ENCODE peak calls at places on chromosomes 2 and 18, in seven cellular contexts. R is tibial nerve, Y is NB4, W is progenitor cell of endocrine pancreas, U is brain microvascular endothelial cell, E is fibroblast of lung, T is HFF-Myc. F is an unnamed sample.

GRCh38 chr18:3864669-3865298 is 414.8 kb downstream of the TGIF1 start:
- DNase-seq in T (no peak), Y (no peak), U (no peak), W (no peak), E (no peak), R (no peak), F (no peak)

GRCh38 chr18:12628706-12629702 is 28.9 kb downstream of the SPIRE1 start:
- DNase-seq in T (no peak), Y (no peak), R (no peak), E (peak; percentile 83), W (no peak), U (peak; percentile 65), F (no peak)

GRCh38 chr2:24675338-24675737 is 117.9 kb downstream of the PTRHD1 start:
- DNase-seq in E (no peak), R (no peak), T (no peak), W (no peak), U (no peak), Y (no peak), F (no peak)

GRCh38 chr2:56464613-56465012 is 280.8 kb downstream of the CCDC85A start:
- DNase-seq in Y (no peak), W (no peak), E (no peak), U (no peak), R (no peak), T (no peak), F (no peak)

GRCh38 chr2:103174711-103175110 is 412.9 kb downstream of the TMEM182 start:
- DNase-seq in T (no peak), W (no peak), R (no peak), U (no peak), E (peak; percentile 50), Y (no peak), F (no peak)

GRCh38 chr2:158837645-158838044 is 42.5 kb downstream of the DAPL1 start:
- DNase-seq in E (peak; percentile 29), R (no peak), W (no peak), U (no peak), Y (no peak), T (no peak), F (no peak)

GRCh38 chr2:71358931-71359671 is 27.5 kb downstream of the ZNF638 start:
- DNase-seq in U (peak; percentile 36), Y (no peak), T (peak; percentile 9), R (no peak), W (no peak), E (peak; percentile 87), F (no peak)

GRCh38 chr2:144350151-144350802 is 169.6 kb downstream of the ZEB2 start:
- DNase-seq in E (peak; percentile 80), R (no peak), W (no peak), U (peak; percentile 68), T (no peak), Y (no peak), F (no peak)

GRCh38 chr18:30386624-30387023 is 655.9 kb downstream of the DSC3 start:
- DNase-seq in T (no peak), E (no peak), W (no peak), U (no peak), Y (no peak), R (no peak), F (no peak)

GRCh38 chr2:172052000-172052983 is 33.0 kb upstream of the DLX1 start:
- DNase-seq in E (peak; percentile 17), Y (no peak), R (no peak), W (no peak), T (no peak), U (no peak), F (no peak)

GRCh38 chr2:239529313-239530015 is 128.6 kb upstream of the HDAC4 start:
- DNase-seq in U (no peak), Y (no peak), R (no peak), T (no peak), W (no peak), E (no peak), F (no peak)

GRCh38 chr2:44433841-44434240 is 72.1 kb downstream of the CAMKMT start:
- DNase-seq in W (no peak), E (no peak), Y (no peak), U (no peak), T (no peak), R (no peak), F (no peak)

GRCh38 chr2:235642446-235643107 is 148.7 kb downstream of the AGAP1 start:
- DNase-seq in T (no peak), W (no peak), R (no peak), E (peak; percentile 79), Y (no peak), U (peak; percentile 60), F (no peak)

GRCh38 chr2:14915983-14916382 is 283.5 kb downstream of the LRATD1 start:
- DNase-seq in R (no peak), T (no peak), E (no peak), W (no peak), U (no peak), Y (no peak), F (no peak)
- TF ChIP-seq CTCF in R (no peak), T (no peak), E (no peak), W (no peak), U (no peak), Y (no peak), F (no peak)

GRCh38 chr2:137945229-137945628 is 19.0 kb upstream of the HNMT start:
- DNase-seq in R (no peak), Y (no peak), E (no peak), U (no peak), W (no peak), T (no peak), F (no peak)

GRCh38 chr2:137942785-137943034 is 21.6 kb upstream of the HNMT start:
- DNase-seq in T (no peak), U (no peak), Y (no peak), R (no peak), W (no peak), E (no peak), F (no peak)

GRCh38 chr2:137943035-137943830 is 21.0 kb upstream of the HNMT start:
- DNase-seq in E (no peak), W (no peak), R (no peak), T (no peak), Y (no peak), U (no peak), F (no peak)

GRCh38 chr2:137944714-137945113 is 19.6 kb upstream of the HNMT start:
- DNase-seq in U (no peak), E (no peak), R (no peak), T (no peak), W (no peak), Y (no peak), F (no peak)

DNA sequence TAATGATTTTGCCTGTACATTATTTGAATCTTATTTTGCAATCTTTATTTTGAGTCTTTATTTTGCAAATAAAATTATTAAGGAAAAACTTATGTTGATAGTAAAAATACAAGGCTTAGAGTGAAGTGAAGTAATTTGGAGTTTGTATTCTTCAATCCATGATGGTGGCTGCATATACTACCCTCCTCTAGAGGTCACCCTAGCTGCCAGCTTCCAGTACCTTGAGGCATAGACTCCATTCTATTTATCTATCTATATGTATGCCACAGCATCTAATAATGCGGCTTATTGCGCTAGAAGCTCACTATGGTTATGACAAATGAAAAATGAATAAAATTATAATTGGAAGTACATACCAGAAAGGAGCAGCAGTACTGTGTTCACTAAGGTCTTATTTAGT is 20.3 kb upstream of the HNMT start:
- DNase-seq in E (no peak), W (no peak), Y (no peak), R (no peak), T (no peak), U (no peak), F (no peak)
- TF ChIP-seq CTCF in E (no peak), W (no peak), Y (no peak), R (no peak), T (peak; percentile 13), U (peak; percentile 32), F (no peak)

GRCh38 chr2:200306719-200306968 is 151 bp downstream of the SPATS2L start:
- DNase-seq in R (no peak), W (no peak), T (no peak), U (no peak), Y (no peak), E (no peak), F (no peak)

GRCh38 chr2:200308421-200309295 is 2.2 kb downstream of the SPATS2L start:
- DNase-seq in W (no peak), R (no peak), T (peak; percentile 20), E (peak; percentile 49), Y (no peak), U (no peak), F (no peak)

GRCh38 chr2:200306969-200307811 is 697 bp downstream of the SPATS2L start:
- DNase-seq in R (peak; percentile 19), W (peak; percentile 26), T (no peak), E (peak; percentile 43), U (no peak), Y (peak; percentile 61), F (peak; percentile 61)

GRCh38 chr2:200308001-200308400 is 1.5 kb downstream of the SPATS2L start:
- DNase-seq in U (no peak), W (no peak), Y (no peak), T (no peak), E (peak; percentile 49), R (no peak), F (no peak)

GRCh38 chr2:200305797-200306718 is at the start of gene SPATS2L:
- DNase-seq in Y (peak; percentile 69), T (peak; percentile 49), R (peak; percentile 62), W (peak; percentile 72), U (peak; percentile 75), E (peak; percentile 85), F (peak; percentile 73)
- TF ChIP-seq CTCF in Y (no peak), T (no peak), R (no peak), W (peak; percentile 33), U (peak; percentile 25), E (no peak), F (no peak)

GRCh38 chr2:28338754-28339325 is 53.8 kb upstream of the FOSL2 start:
- DNase-seq in Y (no peak), E (no peak), R (no peak), W (no peak), U (no peak), T (no peak), F (no peak)

GRCh38 chr2:28336993-28337627 is 55.5 kb upstream of the FOSL2 start:
- DNase-seq in T (no peak), U (no peak), Y (no peak), R (no peak), E (no peak), W (no peak), F (no peak)

GRCh38 chr2:28339516-28340175 is 53.0 kb upstream of the FOSL2 start:
- DNase-seq in Y (no peak), W (no peak), E (no peak), U (no peak), R (no peak), T (no peak), F (no peak)

GRCh38 chr2:28336264-28336992 is 56.2 kb upstream of the FOSL2 start:
- DNase-seq in W (no peak), E (no peak), T (no peak), U (no peak), Y (no peak), R (no peak), F (no peak)

DNA sequence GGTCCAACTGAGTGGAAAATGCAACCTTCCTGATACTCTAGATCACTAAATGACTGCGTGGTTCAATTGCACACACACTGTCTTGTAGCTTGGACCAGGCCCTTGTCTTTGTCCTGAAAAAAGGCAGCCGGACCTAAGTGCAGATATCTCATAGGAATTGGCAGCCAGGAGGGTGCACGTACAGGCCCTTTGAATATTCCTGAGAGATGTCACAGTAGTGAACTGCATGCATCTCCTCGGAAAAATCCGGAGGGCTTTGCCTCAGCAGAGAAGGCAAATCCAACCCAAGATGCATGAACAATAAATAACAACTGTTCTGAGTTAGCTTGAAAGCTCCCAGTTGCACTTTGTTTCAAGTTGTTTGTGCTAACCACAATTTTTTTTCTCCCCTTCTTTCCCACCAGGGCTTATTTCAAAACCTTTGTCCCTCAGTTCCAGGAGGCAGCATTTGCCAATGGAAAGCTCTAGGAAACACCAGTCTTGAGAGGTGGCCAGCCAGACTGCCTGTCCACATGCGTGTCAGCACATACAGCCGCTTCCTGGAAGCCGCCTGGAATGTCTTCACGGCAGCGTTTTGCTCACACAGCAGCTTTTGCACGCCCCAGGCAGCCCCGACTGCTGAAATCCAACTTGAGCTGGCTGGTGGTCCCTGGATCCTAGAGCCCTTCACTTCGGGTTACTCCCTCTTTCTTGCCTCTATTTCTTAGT is 54.5 kb upstream of the FOSL2 start:
- DNase-seq in Y (no peak), E (peak; percentile 93), R (peak; percentile 38), U (peak; percentile 75), W (no peak), T (peak; percentile 59), F (no peak)
- TF ChIP-seq CTCF in Y (no peak), E (no peak), R (no peak), U (peak; percentile 5), W (no peak), T (no peak), F (no peak)

F was measured in mesothelial cell of epicardium.